ENCODE peak calls at places on chromosome X, in six cellular contexts. L is fibroblast of lung, A is hepatocyte, V is kidney, J is spleen, E is bronchial epithelial cell. N is an unnamed sample.

GRCh38 chrX:81316163-81316562 is 114.3 kb downstream of the SH3BGRL start:
- DNase-seq in E (peak; percentile 39), J (no peak), A (no peak), L (peak; percentile 50), V (no peak), N (no peak)

GRCh38 chrX:3939967-3940610 is 226.6 kb upstream of the PRKX start:
- DNase-seq in L (peak; percentile 6), V (no peak), J (no peak), A (peak; percentile 42), E (peak; percentile 2), N (no peak)

GRCh38 chrX:48854898-48855297 is 19.5 kb upstream of the PCSK1N start:
- DNase-seq in J (no peak), L (peak; percentile 1), A (no peak), E (peak; percentile 11), V (no peak), N (no peak)

GRCh38 chrX:23035493-23035892 is 35.7 kb downstream of the DDX53 start:
- DNase-seq in L (no peak), V (no peak), J (no peak), A (no peak), E (no peak), N (no peak)

GRCh38 chrX:153433781-153434285 is 12.0 kb downstream of the TREX2 start:
- DNase-seq in J (no peak), A (no peak), V (peak; percentile 44), L (no peak), E (no peak), N (no peak)

GRCh38 chrX:110180928-110181310 is 137.0 kb downstream of the AMMECR1 start:
- DNase-seq in A (no peak), V (no peak), J (no peak), L (peak; percentile 56), E (peak; percentile 41), N (peak; percentile 48)

GRCh38 chrX:66731398-66731797 is 92.5 kb upstream of the EDA2R start:
- DNase-seq in A (peak; percentile 14), E (peak; percentile 43), J (no peak), L (peak; percentile 20), V (no peak), N (peak; percentile 25)

GRCh38 chrX:9227276-9227675 is 193.3 kb upstream of the FAM9B start:
- DNase-seq in J (no peak), E (no peak), L (peak; percentile 20), V (no peak), A (no peak), N (no peak)

GRCh38 chrX:2316534-2316933 is 184.2 kb downstream of the DHRSX start:
- DNase-seq in A (no peak), J (no peak), E (no peak), V (no peak), L (peak; percentile 42), N (no peak)

GRCh38 chrX:83847339-83847738 is 13.6 kb upstream of the CYLC1 start:
- DNase-seq in L (no peak), E (no peak), A (no peak), J (no peak), V (no peak), N (no peak)

DNA sequence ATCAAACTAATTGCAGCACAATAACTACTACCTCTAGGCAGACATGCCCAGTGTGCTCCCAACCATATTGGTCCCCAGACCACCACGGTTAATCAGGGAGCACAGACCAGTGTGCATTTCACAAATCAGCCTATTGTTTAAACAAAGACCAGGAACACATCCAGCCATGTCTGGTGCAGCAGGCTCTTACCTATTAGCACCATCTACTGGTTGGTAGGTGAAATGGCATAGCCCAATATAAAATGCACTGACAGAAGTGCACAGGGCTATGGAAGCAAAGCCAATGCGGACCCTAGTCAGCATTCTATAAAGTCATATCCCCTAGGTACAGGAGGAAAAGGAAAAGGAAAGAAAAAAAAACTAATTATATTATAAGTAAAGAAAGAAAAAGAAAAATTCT is 15.5 kb upstream of the CYLC1 start:
- DNase-seq in E (peak; percentile 28), J (no peak), L (peak; percentile 15), A (peak; percentile 37), V (no peak), N (no peak)
- TF ChIP-seq CTCF in E (peak; percentile 52), J (peak; percentile 49), L (peak; percentile 36), A (peak; percentile 56), V (peak; percentile 42), N (peak; percentile 77)

GRCh38 chrX:11426712-11427081 is 133.5 kb downstream of the AMELX start:
- DNase-seq in V (no peak), A (no peak), E (no peak), L (no peak), J (no peak), N (no peak)
- H3K4me3 ChIP-seq in V (peak overlapping the region; percentile 48), A (peak overlapping the region; percentile 34), E (no peak overlapping the region), L (peak overlapping the region; percentile 52), J (no peak overlapping the region), N (peak overlapping the region; percentile 53)

GRCh38 chrX:129077384-129077783 is 445.9 kb downstream of the SMARCA1 start:
- DNase-seq in A (no peak), E (no peak), L (no peak), J (no peak), V (no peak), N (no peak)
- TF ChIP-seq CTCF in A (no peak), E (no peak), L (no peak), J (no peak), V (no peak), N (no peak)

GRCh38 chrX:74656079-74656745 is 41.8 kb upstream of the RLIM start:
- DNase-seq in L (peak; percentile 39), A (no peak), E (no peak), J (no peak), V (peak; percentile 18), N (no peak)
- H3K4me3 ChIP-seq in L (no peak overlapping the region), A (no peak overlapping the region), E (no peak overlapping the region), J (no peak overlapping the region), V (no peak overlapping the region), N (no peak overlapping the region)

DNA sequence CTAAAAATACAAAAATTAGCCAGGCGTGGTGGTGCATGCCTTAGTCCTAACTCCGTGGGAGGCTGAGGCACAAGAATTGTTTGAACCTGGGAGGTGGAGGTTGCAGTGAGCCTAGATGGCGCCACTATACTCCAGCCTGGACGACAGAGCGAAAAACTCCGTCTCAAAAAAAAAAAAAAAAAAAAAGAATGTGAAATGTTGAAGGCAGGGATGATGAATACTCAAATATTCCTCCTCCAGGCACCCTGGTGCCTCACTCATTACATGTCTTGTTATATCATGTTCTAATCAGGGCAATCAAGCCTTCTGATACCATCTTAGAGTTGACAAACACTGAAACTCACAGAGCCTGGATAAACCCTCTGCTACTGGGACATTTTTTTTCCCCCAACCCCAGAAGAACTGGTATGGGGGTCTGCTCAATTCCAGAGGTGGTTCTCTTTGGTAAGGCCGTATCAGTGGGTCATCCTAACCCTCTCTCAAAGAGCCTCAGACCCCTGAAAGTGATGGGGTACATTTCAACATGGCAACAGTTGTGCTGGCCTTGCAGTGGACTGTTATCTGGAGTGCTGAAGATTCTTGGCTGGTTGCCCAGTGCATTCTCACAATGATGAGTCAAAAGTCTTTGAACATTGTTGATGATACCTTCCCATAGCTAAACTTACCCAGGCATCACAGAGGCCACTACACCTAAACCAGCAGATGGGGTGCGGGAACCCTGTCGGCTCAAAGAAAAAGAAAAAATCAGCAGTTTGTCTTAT is 2.4 kb upstream of the SH3KBP1 start:
- DNase-seq in V (no peak), A (peak; percentile 69), L (peak; percentile 73), E (peak; percentile 68), J (no peak), N (no peak)
- TF ChIP-seq CTCF in V (no peak), A (no peak), L (no peak), E (peak; percentile 7), J (no peak), N (peak; percentile 12)

N was measured in AG09309.